ENCODE peak calls at places on chromosomes 7 and 10, in five cellular contexts. Z is A549, T is GM12878, Q is IMR-90, V is K562. Y is an unnamed sample.

GRCh38 chr7:100583132-100584045 is 2.5 kb downstream of the LRCH4 start:
- DNase-seq in Z (no peak), T (peak), Q (peak), V (no peak), Y (no peak)

GRCh38 chr10:118873080-118873737 is 118.4 kb upstream of the CACUL1 start:
- DNase-seq in Z (no peak), T (no peak), Q (peak), V (no peak), Y (no peak)

GRCh38 chr10:47361293-47361692 is 13.1 kb downstream of the RBP3 start:
- DNase-seq in Z (peak), T (no peak), Q (peak), V (peak), Y (peak)

GRCh38 chr7:141652691-141653090 is 49.3 kb downstream of the DENND11 start:
- DNase-seq in Z (no peak), T (no peak), Q (no peak), V (no peak), Y (no peak)

GRCh38 chr7:91720255-91720937 is 160.1 kb downstream of the MTERF1 start:
- DNase-seq in Z (no peak), T (no peak), Q (peak), V (no peak), Y (no peak)

GRCh38 chr7:94665426-94665825 is 9.5 kb upstream of the SGCE start:
- DNase-seq in Z (no peak), T (no peak), Q (no peak), V (no peak), Y (no peak)

GRCh38 chr7:141558544-141559183 is 7.5 kb downstream of the AGK start:
- DNase-seq in Z (no peak), T (peak), Q (peak), V (no peak), Y (no peak)

GRCh38 chr10:58516118-58516517 is 3.4 kb downstream of the BICC1 start:
- DNase-seq in Z (peak), T (no peak), Q (no peak), V (no peak), Y (no peak)

GRCh38 chr7:37511852-37512377 is 63.3 kb upstream of the ELMO1 start:
- DNase-seq in Z (no peak), T (no peak), Q (no peak), V (no peak), Y (no peak)

GRCh38 chr10:63264852-63265617 is 131.9 kb downstream of the NRBF2 start:
- DNase-seq in Z (peak), T (no peak), Q (peak), V (peak), Y (peak)

GRCh38 chr10:77592946-77593636 is 44.5 kb downstream of the KCNMA1 start:
- DNase-seq in Z (peak), T (no peak), Q (peak), V (no peak), Y (no peak)

GRCh38 chr10:10714327-10714726 is 303.3 kb upstream of the CELF2 start:
- DNase-seq in Z (no peak), T (no peak), Q (no peak), V (no peak), Y (no peak)

GRCh38 chr7:67033251-67033650 is 36.6 kb downstream of the TYW1 start:
- DNase-seq in Z (no peak), T (no peak), Q (no peak), V (no peak), Y (no peak)

GRCh38 chr10:114544045-114544659 is 113.9 kb downstream of the ABLIM1 start:
- DNase-seq in Z (no peak), T (peak), Q (no peak), V (no peak), Y (no peak)

GRCh38 chr7:151503902-151504714 is 15.6 kb downstream of the RHEB start:
- DNase-seq in Z (peak), T (no peak), Q (peak), V (no peak), Y (no peak)

GRCh38 chr7:102297487-102298218 is 11.0 kb downstream of the SH2B2 start:
- DNase-seq in Z (no peak), T (no peak), Q (no peak), V (no peak), Y (no peak)

GRCh38 chr10:132223156-132223590 is 36.4 kb downstream of the DPYSL4 start:
- DNase-seq in Z (peak), T (peak), Q (peak), V (peak), Y (peak)

GRCh38 chr7:46811529-46811928 is 770.4 kb downstream of the TNS3 start:
- DNase-seq in Z (peak), T (no peak), Q (peak), V (no peak), Y (no peak)

GRCh38 chr7:126702242-126703016 is 550.3 kb downstream of the GRM8 start:
- DNase-seq in Z (no peak), T (peak), Q (no peak), V (no peak), Y (no peak)

GRCh38 chr7:126698446-126698845 is 554.3 kb downstream of the GRM8 start:
- DNase-seq in Z (no peak), T (no peak), Q (no peak), V (no peak), Y (no peak)

GRCh38 chr7:126698909-126699308 is 553.8 kb downstream of the GRM8 start:
- DNase-seq in Z (no peak), T (no peak), Q (no peak), V (no peak), Y (peak)

GRCh38 chr7:126699707-126700106 is 553.0 kb downstream of the GRM8 start:
- DNase-seq in Z (no peak), T (no peak), Q (no peak), V (no peak), Y (peak)

GRCh38 chr7:126700807-126701604 is 551.7 kb downstream of the GRM8 start:
- DNase-seq in Z (peak), T (peak), Q (peak), V (peak), Y (peak)
- H3K4me3 ChIP-seq in Z (no peak), T (peak), Q (no peak), V (peak), Y (no peak)

DNA sequence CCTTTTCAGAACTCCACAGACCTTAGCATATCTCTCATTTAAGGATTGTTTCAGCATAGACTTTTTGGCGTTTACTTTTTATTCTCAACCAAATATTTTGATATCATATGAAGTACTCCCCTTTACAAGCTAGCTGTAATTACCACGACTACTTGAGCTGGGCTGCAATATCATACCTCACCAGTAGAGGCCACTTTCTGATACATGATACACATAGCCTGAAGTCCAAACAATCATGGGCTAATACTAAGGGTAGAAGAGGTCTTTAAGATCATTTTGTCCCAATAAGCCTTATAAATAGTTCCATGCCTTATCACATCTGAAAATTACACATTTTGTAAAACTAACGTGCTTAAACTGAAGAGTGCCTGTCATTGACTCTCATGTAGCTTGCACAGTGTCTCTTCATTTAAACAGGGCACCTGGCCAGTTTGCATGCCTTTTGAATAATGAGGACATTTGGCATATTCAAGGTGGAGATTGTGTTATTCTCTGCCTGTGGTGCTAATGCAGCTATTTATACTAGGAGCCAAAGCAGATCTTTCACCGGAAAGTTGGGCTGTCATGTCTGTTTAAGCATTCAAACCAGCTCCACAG is 403.7 kb upstream of the ZMIZ1 start:
- DNase-seq in Z (peak), T (no peak), Q (peak), V (peak), Y (no peak)
- TF ChIP-seq RCOR1 in Z (no peak), T (no peak), Q (no peak), V (no peak), Y (no peak)

GRCh38 chr7:8126768-8127167 is 135.2 kb downstream of the ICA1 start:
- DNase-seq in Z (no peak), T (no peak), Q (no peak), V (no peak), Y (no peak)
- H3K4me3 ChIP-seq in Z (no peak), T (no peak), Q (no peak), V (no peak), Y (no peak)

GRCh38 chr7:4230352-4230751 is 451.7 kb upstream of the FOXK1 start:
- DNase-seq in Z (no peak), T (no peak), Q (no peak), V (no peak), Y (no peak)

GRCh38 chr7:4233146-4233545 is 448.9 kb upstream of the FOXK1 start:
- DNase-seq in Z (no peak), T (no peak), Q (no peak), V (no peak), Y (no peak)

GRCh38 chr7:4225352-4225751 is 456.7 kb upstream of the FOXK1 start:
- DNase-seq in Z (no peak), T (no peak), Q (no peak), V (no peak), Y (no peak)

GRCh38 chr7:4226166-4226857 is 455.8 kb upstream of the FOXK1 start:
- DNase-seq in Z (peak), T (no peak), Q (no peak), V (no peak), Y (no peak)

DNA sequence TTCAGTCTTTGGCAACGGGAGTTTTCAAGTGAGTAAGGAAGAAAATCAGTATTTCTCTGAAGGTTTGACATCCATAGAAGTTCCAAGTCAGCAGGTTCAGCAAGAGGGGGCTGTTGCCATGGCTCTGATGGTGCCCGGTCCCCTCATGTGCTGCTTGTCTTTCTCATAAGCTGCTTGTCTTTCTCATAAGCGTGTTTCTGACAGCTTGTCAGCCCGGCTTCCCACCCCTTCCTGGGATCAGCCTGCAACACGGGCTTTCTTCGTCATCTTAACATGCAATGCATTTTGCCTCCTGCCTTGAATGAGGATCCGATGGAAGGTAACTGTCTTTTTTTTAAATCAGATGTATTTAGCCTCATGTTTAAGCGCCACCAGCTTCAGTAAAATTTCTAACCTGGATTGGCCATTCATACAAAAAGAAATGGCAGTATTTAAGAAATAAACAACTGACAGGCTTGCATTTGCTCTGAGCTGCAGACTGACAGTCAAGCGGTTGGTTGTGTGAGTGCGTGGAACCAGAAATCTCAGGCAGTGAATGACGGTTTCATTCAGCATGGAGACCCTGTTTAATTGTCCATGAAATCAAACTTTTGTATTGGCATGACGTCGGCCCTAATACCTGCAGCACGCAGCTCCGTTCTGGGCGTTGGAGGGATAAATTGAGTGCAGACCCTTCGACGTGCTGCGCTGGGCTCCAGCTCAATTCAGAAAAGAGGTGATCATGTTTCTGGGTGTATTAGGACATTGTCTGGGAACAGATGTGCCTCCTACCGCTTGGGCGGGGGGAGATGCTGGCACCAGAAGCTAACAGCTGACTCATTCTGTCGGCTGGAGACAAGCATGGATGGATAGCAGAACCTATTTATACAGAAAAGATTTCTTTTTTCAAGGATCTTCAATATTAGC is 454.7 kb upstream of the FOXK1 start:
- DNase-seq in Z (no peak), T (no peak), Q (no peak), V (no peak), Y (no peak)
- TF ChIP-seq RCOR1 in Z (no peak), T (no peak), Q (no peak), V (no peak), Y (no peak)